ENCODE peak calls at places on chromosomes 3 and 15, in four cellular contexts. Y is SJCRH30, H is M059J, U is ELF-1. X is an unnamed sample.

GRCh38 chr15:23866832-23867231 is 179.7 kb upstream of the NDN start:
- DNase-seq in Y (peak; percentile 62), H (no peak), U (no peak), X (no peak)

GRCh38 chr3:184807549-184807948 is 4.4 kb upstream of the VPS8 start:
- DNase-seq in H (peak; percentile 46), U (no peak), Y (no peak), X (no peak)

GRCh38 chr15:90086868-90087268 is 15.4 kb downstream of the IDH2 start:
- DNase-seq in Y (peak; percentile 71), U (peak; percentile 68), H (peak; percentile 33), X (no peak)

GRCh38 chr15:42716125-42716524 is 20.8 kb downstream of the CDAN1 start:
- DNase-seq in Y (no peak), H (no peak), U (no peak), X (no peak)

GRCh38 chr3:119990888-119991287 is 103.4 kb downstream of the GSK3B start:
- DNase-seq in H (peak; percentile 80), Y (no peak), U (no peak), X (no peak)

GRCh38 chr3:136753112-136753939 is 1.1 kb upstream of the STAG1 start:
- DNase-seq in Y (peak; percentile 31), U (no peak), H (no peak), X (no peak)

GRCh38 chr3:156150434-156151066 is 30.2 kb downstream of the KCNAB1 start:
- DNase-seq in H (peak; percentile 63), U (peak; percentile 49), Y (peak; percentile 62), X (no peak)

GRCh38 chr3:52533623-52534280 is at the start of gene NT5DC2:
- DNase-seq in Y (peak; percentile 86), H (peak; percentile 62), U (peak; percentile 45), X (peak; percentile 55)

GRCh38 chr15:74400915-74401757 is 32.6 kb downstream of the SEMA7A start:
- DNase-seq in U (no peak), H (peak; percentile 79), Y (no peak), X (no peak)

GRCh38 chr3:14805946-14806537 is 12.7 kb upstream of the FGD5 start:
- DNase-seq in H (no peak), U (no peak), Y (no peak), X (no peak)

GRCh38 chr3:14680115-14680514 is 5.2 kb downstream of the C3orf20 start:
- DNase-seq in U (no peak), H (no peak), Y (no peak), X (no peak)

GRCh38 chr3:171353423-171353822 is 106.8 kb downstream of the TNIK start:
- DNase-seq in H (peak; percentile 79), U (no peak), Y (no peak), X (no peak)

GRCh38 chr3:66472313-66473134 is 28.3 kb downstream of the LRIG1 start:
- DNase-seq in H (peak; percentile 71), Y (no peak), U (no peak), X (peak; percentile 16)

GRCh38 chr3:58588030-58588614 is 10.9 kb upstream of the FAM107A start:
- DNase-seq in U (peak; percentile 79), Y (peak; percentile 61), H (no peak), X (no peak)